ENCODE peak calls at places on chromosomes 5 and 9, in four cellular contexts. M, I, U and N are unnamed samples.

GRCh38 chr5:78287833-78288232 is 6.7 kb downstream of the AP3B1 start:
- DNase-seq in M (no peak), I (peak; percentile 59), U (no peak), N (no peak)

GRCh38 chr5:168346417-168346816 is 55.0 kb downstream of the WWC1 start:
- DNase-seq in M (no peak), I (no peak), U (no peak), N (no peak)

GRCh38 chr9:3200331-3200774 is 325.4 kb downstream of the RFX3 start:
- DNase-seq in M (no peak), I (no peak), U (no peak), N (no peak)

GRCh38 chr5:96785271-96785670 is 22.5 kb downstream of the ERAP1 start:
- DNase-seq in M (no peak), I (no peak), U (no peak), N (no peak)

GRCh38 chr5:113000466-113000865 is 23.9 kb downstream of the DCP2 start:
- DNase-seq in M (no peak), I (no peak), U (no peak), N (no peak)

GRCh38 chr9:15390200-15390599 is 32.5 kb upstream of the SNAPC3 start:
- DNase-seq in M (no peak), I (no peak), U (no peak), N (no peak)

GRCh38 chr5:157610990-157611389 is 35.4 kb upstream of the ADAM19 start:
- DNase-seq in M (no peak), I (no peak), U (peak; percentile 71), N (no peak)

GRCh38 chr9:112179816-112180215 is 4.7 kb upstream of the SUSD1 start:
- DNase-seq in M (no peak), I (no peak), U (no peak), N (no peak)

GRCh38 chr5:109703827-109704226 is 14.1 kb downstream of the MAN2A1 start:
- DNase-seq in M (no peak), I (no peak), U (peak; percentile 86), N (no peak)

GRCh38 chr5:74641014-74641777 is 668 bp upstream of the ENC1 start:
- DNase-seq in M (peak; percentile 84), I (peak; percentile 93), U (peak; percentile 28), N (no peak)

GRCh38 chr5:124583469-124584350 is 162.7 kb downstream of the ZNF608 start:
- DNase-seq in M (peak; percentile 65), I (peak; percentile 64), U (peak; percentile 62), N (peak; percentile 89)

GRCh38 chr9:115590016-115590415 is 472.1 kb upstream of the TNC start:
- DNase-seq in M (no peak), I (peak; percentile 77), U (no peak), N (no peak)

GRCh38 chr9:114366334-114367128 is 21.3 kb downstream of the AKNA start:
- DNase-seq in M (no peak), I (peak; percentile 9), U (no peak), N (no peak)

GRCh38 chr5:122492675-122493074 is 180.6 kb downstream of the SNCAIP start:
- DNase-seq in M (no peak), I (peak; percentile 24), U (peak; percentile 7), N (no peak)

GRCh38 chr5:91486638-91487037 is 103.5 kb upstream of the ARRDC3 start:
- DNase-seq in M (no peak), I (peak; percentile 36), U (no peak), N (no peak)

DNA sequence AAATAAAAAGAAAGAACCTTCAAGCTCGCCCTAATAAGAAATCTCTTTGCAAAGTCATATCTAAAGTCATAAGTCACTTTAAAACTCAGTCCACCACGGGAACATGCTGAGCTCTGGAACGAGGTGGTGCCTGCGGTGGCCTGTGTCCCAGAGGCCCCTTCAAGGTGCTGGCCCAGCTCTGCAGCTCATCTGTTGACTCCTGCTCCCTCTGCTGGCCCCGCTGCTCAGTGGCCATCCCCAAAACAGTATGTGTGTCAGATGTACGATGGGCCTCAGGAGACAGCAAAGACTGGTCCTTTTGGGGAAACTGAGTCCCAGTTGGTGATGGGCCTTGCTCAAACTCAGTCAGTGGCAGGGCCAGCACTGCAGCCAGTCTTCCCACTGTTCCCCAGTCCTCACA is 22.8 kb upstream of the FOXB2 start:
- DNase-seq in M (peak; percentile 12), I (peak; percentile 37), U (peak; percentile 23), N (no peak)
- TF ChIP-seq BHLHE40 in M (no peak), I (no peak), U (no peak), N (no peak)

GRCh38 chr9:123360161-123361085 is 4.4 kb downstream of the CRB2 start:
- DNase-seq in M (peak; percentile 90), I (peak; percentile 56), U (peak; percentile 100), N (no peak)
- TF ChIP-seq HDAC2 in M (peak; percentile 77), I (no peak), U (peak; percentile 69), N (no peak)

GRCh38 chr9:137974746-137975526 is 97.4 kb downstream of the CACNA1B start:
- DNase-seq in M (no peak), I (no peak), U (no peak), N (no peak)

GRCh38 chr9:137975936-137976565 is 98.5 kb downstream of the CACNA1B start:
- DNase-seq in M (no peak), I (no peak), U (no peak), N (no peak)

GRCh38 chr9:137977572-137978261 is 100.1 kb downstream of the CACNA1B start:
- DNase-seq in M (no peak), I (no peak), U (no peak), N (no peak)

GRCh38 chr9:137973829-137974416 is 96.3 kb downstream of the CACNA1B start:
- DNase-seq in M (no peak), I (no peak), U (no peak), N (no peak)

DNA sequence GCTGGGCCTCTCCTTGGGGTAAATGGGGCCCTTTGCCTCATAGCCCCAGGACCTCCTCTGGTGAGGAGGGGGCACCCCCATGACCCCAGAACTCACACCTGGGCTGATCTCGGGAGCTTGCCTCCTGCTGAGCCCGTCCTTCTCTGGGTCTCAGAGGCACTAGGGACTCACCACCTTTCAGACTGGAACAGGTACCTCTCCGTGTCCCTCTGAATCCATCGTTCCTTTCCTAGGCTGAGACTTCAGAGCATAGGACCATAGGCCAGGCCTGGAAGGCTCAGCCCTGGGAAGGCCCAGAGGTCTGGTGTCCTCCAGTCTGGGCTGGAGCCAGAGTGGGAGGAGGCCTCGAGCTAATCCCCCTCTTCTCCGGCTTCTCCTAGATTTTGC is 97.9 kb downstream of the CACNA1B start:
- DNase-seq in M (no peak), I (no peak), U (no peak), N (no peak)
- TF ChIP-seq BHLHE40 in M (no peak), I (no peak), U (no peak), N (no peak)

DNA sequence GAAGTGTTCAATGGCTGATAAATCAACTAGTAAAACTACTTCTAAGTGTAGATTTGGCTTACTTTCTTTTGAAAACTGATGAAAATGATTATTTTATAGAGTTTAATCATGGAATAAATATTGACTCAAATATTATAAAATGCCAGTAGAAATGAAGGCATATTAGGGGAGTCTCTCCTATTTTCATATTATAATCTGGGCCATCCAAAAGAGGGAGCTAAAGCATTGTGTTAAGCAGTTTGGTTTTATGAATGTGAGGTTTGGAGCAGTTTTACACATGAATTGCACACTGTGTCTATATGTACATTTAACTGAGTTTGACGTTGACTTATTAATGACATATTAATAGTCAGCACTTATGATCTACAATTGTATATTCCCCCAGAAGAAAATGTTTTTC is 17.4 kb downstream of the CDH9 start:
- DNase-seq in M (peak; percentile 2), I (peak; percentile 34), U (no peak), N (no peak)
- TF ChIP-seq HDAC2 in M (no peak), I (no peak), U (no peak), N (no peak)